ENCODE peak calls at places on chromosomes 5 and 9, in four cellular contexts. K, B, Y and F are unnamed samples. For H3K36me3, the result is how much of the 10 kb centered on the place peaks cover.

GRCh38 chr5:53871050-53871449 is 310.6 kb downstream of the NDUFS4 start:
- DNase-seq in K (no peak), B (peak), Y (no peak), F (no peak)

GRCh38 chr5:157548513-157549282 is 26.9 kb downstream of the ADAM19 start:
- DNase-seq in K (no peak), B (no peak), Y (no peak), F (peak)

GRCh38 chr9:99845063-99845462 is 23.4 kb downstream of the NR4A3 start:
- DNase-seq in K (no peak), B (no peak), Y (no peak), F (no peak)

GRCh38 chr9:135165756-135166519 is 78.5 kb downstream of the OLFM1 start:
- DNase-seq in K (no peak), B (no peak), Y (no peak), F (no peak)

GRCh38 chr5:35856186-35857003 is at the start of gene IL7R:
- DNase-seq in K (no peak), B (peak), Y (no peak), F (peak)

GRCh38 chr5:165361143-165361542 is 1855.7 kb downstream of the MAT2B start:
- DNase-seq in K (no peak), B (no peak), Y (no peak), F (no peak)

GRCh38 chr5:31617867-31618266 is 21.1 kb upstream of the PDZD2 start:
- DNase-seq in K (no peak), B (no peak), Y (no peak), F (no peak)

GRCh38 chr9:125293134-125293533 is 31.5 kb downstream of the GAPVD1 start:
- DNase-seq in K (no peak), B (no peak), Y (no peak), F (peak)

GRCh38 chr5:158676642-158677489 is 422.9 kb downstream of the EBF1 start:
- DNase-seq in K (no peak), B (no peak), Y (no peak), F (no peak)

GRCh38 chr9:109721021-109721420 is 59.0 kb upstream of the PALM2AKAP2 start:
- DNase-seq in K (no peak), B (no peak), Y (no peak), F (no peak)

GRCh38 chr5:15620501-15620900 is 120.5 kb downstream of the FBXL7 start:
- DNase-seq in K (no peak), B (peak), Y (peak), F (peak)

GRCh38 chr5:115979628-115980041 is 17.4 kb downstream of the LVRN start:
- DNase-seq in K (no peak), B (no peak), Y (no peak), F (no peak)

GRCh38 chr5:41368158-41368557 is 142.2 kb downstream of the PLCXD3 start:
- DNase-seq in K (no peak), B (no peak), Y (no peak), F (no peak)

GRCh38 chr5:129945031-129945430 is 40.8 kb downstream of the CHSY3 start:
- DNase-seq in K (no peak), B (no peak), Y (no peak), F (peak)

GRCh38 chr5:33563983-33564908 is 123.5 kb downstream of the TARS1 start:
- DNase-seq in K (no peak), B (no peak), Y (no peak), F (no peak)
- TF ChIP-seq CTCF in K (no peak), B (no peak), Y (no peak), F (no peak)

DNA sequence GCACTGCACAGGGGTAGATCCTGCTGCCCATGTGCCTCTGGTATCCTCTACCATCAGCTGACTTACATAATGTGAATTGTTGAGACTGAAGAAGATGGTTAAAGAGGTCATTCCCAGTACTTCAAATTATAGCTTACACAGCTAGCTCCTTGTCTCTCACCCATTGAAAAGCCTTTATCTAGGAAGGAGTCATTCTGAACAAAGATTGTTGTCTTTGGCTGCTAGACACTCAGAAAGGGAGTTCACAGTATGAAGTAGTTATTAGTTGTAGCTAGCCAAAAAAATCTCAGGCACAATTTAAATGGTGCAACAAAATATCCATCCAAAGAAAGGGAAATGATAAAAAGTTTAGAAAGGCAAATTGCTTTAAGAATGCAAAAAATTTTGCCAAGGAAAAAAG is 102.0 kb upstream of the NREP start:
- DNase-seq in K (no peak), B (no peak), Y (no peak), F (no peak)
- H3K4me3 ChIP-seq in K (no peak), B (no peak), Y (no peak), F (no peak)

GRCh38 chr5:28926422-28926821 is 1888.0 kb upstream of the CDH9 start:
- DNase-seq in K (no peak), B (no peak), Y (no peak), F (no peak)
- H3K36me3 ChIP-seq in K (under half), B (under half), Y (under half), F (under half)

DNA sequence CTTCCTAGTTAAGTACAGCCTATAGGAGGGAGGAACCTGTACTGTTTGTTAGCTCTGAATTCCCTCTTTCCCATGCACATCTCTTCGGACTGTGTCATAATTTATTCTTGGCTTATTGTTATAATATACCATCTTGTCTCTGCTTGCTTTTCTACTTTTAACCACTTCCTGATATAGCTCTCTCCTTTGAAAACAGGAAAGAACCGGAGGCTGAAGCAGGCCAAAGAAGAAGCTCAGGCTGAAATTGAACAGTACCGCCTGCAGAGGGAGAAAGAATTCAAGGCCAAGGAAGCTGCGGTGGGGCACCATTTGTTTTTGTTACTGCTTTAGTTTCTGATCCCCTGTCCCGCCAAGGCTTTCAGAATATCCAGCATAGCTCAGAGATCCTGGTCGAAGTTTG is 4.8 kb downstream of the ATP6V1G1 start:
- DNase-seq in K (peak), B (peak), Y (no peak), F (peak)
- TF ChIP-seq CTCF in K (peak), B (peak), Y (no peak), F (peak)

DNA sequence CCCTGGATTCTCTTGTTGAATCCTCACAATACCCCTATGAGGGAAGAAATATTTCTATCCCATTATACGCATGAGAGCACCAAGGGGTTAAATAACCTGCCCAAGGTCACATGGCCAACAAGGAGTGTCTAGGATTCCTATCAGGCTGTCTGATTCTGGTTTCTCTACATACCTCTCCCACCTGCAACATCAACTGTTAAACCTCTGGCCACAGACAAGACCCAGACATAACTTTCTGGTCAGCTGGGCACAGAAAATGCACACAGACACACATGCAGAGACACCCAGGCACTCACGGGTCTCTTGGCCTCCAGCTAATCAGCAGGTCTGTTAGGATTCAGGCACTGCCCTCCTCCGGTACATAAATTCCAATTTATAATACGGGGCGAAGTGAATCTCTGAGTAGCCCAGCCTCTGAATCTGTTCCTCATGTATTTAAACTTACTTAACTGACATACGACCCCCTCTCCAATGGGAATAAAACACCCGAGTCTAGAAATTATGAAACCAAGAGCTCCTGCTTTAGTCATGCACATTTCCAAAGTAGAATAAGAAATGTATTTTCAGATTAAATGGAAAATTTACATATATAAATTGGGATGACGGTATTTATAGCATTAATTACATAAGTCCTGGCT is 1.5 kb downstream of the SEPTIN8 start:
- DNase-seq in K (no peak), B (no peak), Y (no peak), F (no peak)
- H3K4me3 ChIP-seq in K (peak), B (no peak), Y (peak), F (peak)

DNA sequence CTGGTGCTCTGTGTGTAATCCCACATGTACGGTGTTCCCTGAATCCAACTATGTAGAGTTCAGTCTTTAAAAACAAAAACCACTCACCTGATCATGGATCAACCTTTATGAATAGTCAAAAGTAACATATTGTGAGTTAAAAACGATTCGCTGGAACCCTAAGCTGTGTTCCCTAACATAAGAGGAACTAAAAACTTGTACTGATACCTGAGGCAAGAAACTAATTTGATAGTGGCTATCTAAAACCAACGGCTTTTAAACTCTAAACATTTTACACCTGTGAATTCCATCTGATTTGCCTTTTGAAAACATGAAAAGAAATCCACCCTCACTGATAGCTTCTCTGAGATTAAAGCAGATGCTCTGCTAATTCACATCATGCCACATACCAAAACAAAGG is 101.5 kb downstream of the DEPDC1B start:
- DNase-seq in K (no peak), B (no peak), Y (no peak), F (no peak)
- H3K36me3 ChIP-seq in K (under half), B (under half), Y (under half), F (under half)

GRCh38 chr5:127517110-127517479 is 345 bp upstream of the PRRC1 start:
- DNase-seq in K (no peak), B (no peak), Y (no peak), F (peak)
- TF ChIP-seq CTCF in K (no peak), B (no peak), Y (no peak), F (no peak)

GRCh38 chr9:129697111-129697955 is 31.9 kb downstream of the PRRX2 start:
- DNase-seq in K (no peak), B (no peak), Y (peak), F (no peak)

GRCh38 chr9:129695870-129696269 is 30.4 kb downstream of the PRRX2 start:
- DNase-seq in K (no peak), B (no peak), Y (no peak), F (no peak)

GRCh38 chr9:129694265-129694664 is 28.8 kb downstream of the PRRX2 start:
- DNase-seq in K (no peak), B (no peak), Y (no peak), F (no peak)

GRCh38 chr9:129697956-129698757 is 32.7 kb downstream of the PRRX2 start:
- DNase-seq in K (no peak), B (no peak), Y (peak), F (no peak)

GRCh38 chr9:129696803-129697110 is 31.3 kb downstream of the PRRX2 start:
- DNase-seq in K (no peak), B (no peak), Y (no peak), F (no peak)
- H3K4me3 ChIP-seq in K (no peak), B (no peak), Y (peak), F (peak)

DNA sequence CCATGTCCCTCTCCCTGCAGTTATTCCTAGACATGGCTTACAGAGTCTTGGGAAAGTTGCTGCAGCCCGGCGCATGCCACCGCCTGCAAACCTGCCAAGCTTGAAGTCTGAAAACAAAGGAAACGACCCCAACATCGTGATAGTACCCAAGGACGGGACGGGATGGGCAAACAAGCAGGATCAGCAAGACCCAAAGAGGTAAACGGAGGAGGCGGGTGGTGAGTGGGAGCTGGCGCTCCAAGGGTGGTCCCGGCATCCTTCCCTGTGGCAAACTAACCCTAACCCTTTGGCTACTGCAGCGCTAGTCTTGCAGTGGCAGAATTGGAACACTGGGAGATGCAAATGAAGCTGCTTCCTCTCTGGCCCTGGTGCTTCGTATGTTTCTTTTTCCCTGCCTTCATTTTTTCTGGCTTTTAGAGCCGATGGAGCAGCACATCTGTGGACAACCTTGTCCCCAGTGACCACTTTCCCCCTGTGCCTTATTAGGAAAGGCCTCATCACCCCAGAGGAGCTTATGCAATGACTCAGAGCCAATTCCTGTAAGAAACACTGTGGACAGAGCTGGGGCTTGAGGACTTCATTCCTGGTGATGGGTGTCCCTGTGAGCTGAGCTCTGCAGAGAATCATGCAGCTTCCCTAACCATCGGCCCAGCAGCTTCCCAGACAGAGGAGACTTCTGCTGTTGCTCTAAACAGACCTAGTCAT is 38.9 kb downstream of the PRRC2B start:
- DNase-seq in K (no peak), B (peak), Y (no peak), F (peak)
- H3K36me3 ChIP-seq in K (under half), B (under half), Y (under half), F (under half)

DNA sequence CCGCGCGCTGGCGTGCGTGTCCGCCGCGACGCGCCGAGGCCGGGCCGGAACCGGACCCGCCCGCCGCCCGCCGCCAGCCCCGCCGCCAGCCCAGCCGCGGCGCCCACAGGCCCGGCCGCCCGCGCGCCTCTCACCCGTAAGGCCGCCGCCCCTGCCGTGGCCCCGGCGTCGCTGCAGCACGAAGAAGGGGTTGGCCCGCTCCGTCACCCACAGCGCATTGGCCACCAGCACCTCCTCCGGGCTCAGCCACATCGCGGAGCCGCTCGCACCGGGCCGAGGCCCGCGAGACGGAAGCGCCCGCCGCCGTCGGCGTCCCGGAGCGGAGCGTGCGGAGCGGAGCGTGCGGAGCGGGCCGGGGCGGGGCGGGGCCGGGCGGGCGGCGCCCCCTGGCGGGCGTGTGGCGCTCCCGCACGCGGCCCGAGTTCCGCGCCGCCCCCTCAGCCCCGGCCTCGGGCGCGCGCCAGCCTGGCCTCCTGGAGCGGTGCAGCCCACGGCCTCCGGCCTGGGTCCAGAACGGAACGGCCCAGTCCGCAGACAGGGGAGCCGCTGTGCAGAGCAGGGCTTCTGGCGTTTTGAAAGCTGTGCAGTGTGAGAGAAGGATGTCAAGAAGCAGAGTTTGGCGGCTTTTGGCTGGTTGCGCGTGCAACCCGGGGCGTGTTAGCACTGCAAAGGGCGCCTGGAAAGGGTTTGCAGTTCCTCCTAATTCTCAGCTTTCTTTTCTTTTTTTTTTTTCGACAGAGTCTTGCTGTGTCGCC is at the start of gene TBC1D9B:
- DNase-seq in K (no peak), B (peak), Y (no peak), F (peak)
- TF ChIP-seq CTCF in K (peak), B (peak), Y (peak), F (peak)